ENCODE peak calls at places on chromosomes 12 and 14, in eight cellular contexts. M, J, E, N, Z, K, Y and F are unnamed samples.

GRCh38 chr14:99654235-99655000 is 9.5 kb downstream of the HHIPL1 start:
- DNase-seq in M (peak; percentile 48), J (no peak), E (no peak), N (peak; percentile 71), Z (no peak), K (no peak), Y (peak; percentile 31), F (no peak)

GRCh38 chr12:100539209-100539608 is 34.3 kb upstream of the GAS2L3 start:
- DNase-seq in M (no peak), J (peak; percentile 13), E (no peak), N (no peak), Z (peak; percentile 57), K (peak; percentile 65), Y (no peak), F (no peak)

GRCh38 chr14:91047174-91047753 is 13.2 kb downstream of the RPS6KA5 start:
- DNase-seq in M (no peak), J (no peak), E (no peak), N (no peak), Z (no peak), K (no peak), Y (no peak), F (no peak)

GRCh38 chr12:108635201-108635996 is 1.7 kb upstream of the SELPLG start:
- DNase-seq in M (no peak), J (no peak), E (peak; percentile 56), N (no peak), Z (no peak), K (no peak), Y (no peak), F (peak; percentile 57)

GRCh38 chr12:14936224-14936861 is 2.0 kb downstream of the ERP27 start:
- DNase-seq in M (no peak), J (no peak), E (no peak), N (no peak), Z (no peak), K (no peak), Y (no peak), F (no peak)

GRCh38 chr14:89618821-89619551 is 202.0 kb upstream of the FOXN3 start:
- DNase-seq in M (peak; percentile 58), J (no peak), E (peak; percentile 50), N (peak; percentile 77), Z (peak; percentile 71), K (peak; percentile 58), Y (peak; percentile 37), F (peak; percentile 91)

GRCh38 chr12:53696285-53696654 is 20.4 kb upstream of the ATP5MC2 start:
- DNase-seq in M (peak; percentile 37), J (peak; percentile 94), E (no peak), N (peak; percentile 86), Z (peak; percentile 84), K (peak; percentile 92), Y (peak; percentile 54), F (no peak)

GRCh38 chr12:88206636-88207035 is 64.5 kb downstream of the TMTC3 start:
- DNase-seq in M (peak; percentile 24), J (no peak), E (no peak), N (no peak), Z (no peak), K (no peak), Y (peak; percentile 60), F (no peak)

GRCh38 chr12:11709513-11709912 is 60.0 kb downstream of the ETV6 start:
- DNase-seq in M (no peak), J (no peak), E (no peak), N (no peak), Z (no peak), K (no peak), Y (no peak), F (no peak)

GRCh38 chr12:11712491-11712890 is 63.0 kb downstream of the ETV6 start:
- DNase-seq in M (no peak), J (no peak), E (no peak), N (no peak), Z (no peak), K (no peak), Y (no peak), F (no peak)

GRCh38 chr12:11710906-11711305 is 61.4 kb downstream of the ETV6 start:
- DNase-seq in M (no peak), J (no peak), E (no peak), N (no peak), Z (no peak), K (no peak), Y (no peak), F (no peak)

GRCh38 chr12:11711675-11712327 is 62.3 kb downstream of the ETV6 start:
- DNase-seq in M (no peak), J (no peak), E (no peak), N (no peak), Z (no peak), K (no peak), Y (peak; percentile 74), F (no peak)

DNA sequence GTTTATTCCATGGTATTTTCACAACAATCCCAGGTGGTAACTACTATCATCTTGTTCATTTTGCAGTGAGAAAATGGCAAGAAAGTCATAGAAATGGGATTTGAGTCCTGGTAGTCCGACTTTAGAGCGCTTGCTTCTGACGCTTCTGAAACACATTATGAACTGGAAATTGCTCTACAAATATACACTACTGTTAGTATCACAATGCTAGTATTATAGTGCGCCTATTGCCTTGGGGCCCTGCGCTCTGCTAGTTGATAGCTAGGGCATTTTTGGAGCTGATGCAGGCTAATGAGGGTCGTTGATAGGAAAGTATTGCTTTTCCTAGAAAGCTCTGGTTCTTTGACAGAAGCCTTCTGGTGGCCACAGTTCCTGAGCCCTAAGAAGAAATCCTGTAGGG is 61.0 kb downstream of the ETV6 start:
- DNase-seq in M (no peak), J (no peak), E (no peak), N (no peak), Z (no peak), K (no peak), Y (no peak), F (no peak)
- H3K4me1 ChIP-seq in M (no peaks in the 10 kb centered on the region), J (no peaks in the 10 kb centered on the region), E (no peaks in the 10 kb centered on the region), N (peaks cover 40% of the 10 kb centered on the region), Z (no peaks in the 10 kb centered on the region), K (peaks cover 5% of the 10 kb centered on the region), Y (peaks cover 19% of the 10 kb centered on the region), F (peaks cover 14% of the 10 kb centered on the region)

DNA sequence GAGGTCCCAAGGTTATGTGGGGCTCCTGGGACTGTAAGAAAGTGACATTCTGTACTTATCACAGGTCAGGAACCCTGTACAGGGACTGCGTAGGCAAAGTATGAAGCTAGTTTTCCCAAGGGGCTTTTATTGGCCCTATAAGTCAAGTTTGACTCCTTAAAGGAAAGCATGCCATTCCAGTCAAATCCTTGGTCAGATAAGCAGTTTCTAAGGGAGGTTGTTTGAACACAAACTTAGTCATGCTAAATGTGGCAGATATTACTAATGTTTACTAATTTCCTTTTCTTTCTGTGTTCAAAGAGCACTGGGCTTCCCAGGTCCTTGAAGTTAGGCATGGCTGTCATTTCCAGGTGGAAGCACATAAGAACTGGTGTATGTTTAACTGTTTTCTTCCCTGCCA is 472.4 kb downstream of the ATP23 start:
- DNase-seq in M (no peak), J (no peak), E (no peak), N (no peak), Z (no peak), K (peak; percentile 93), Y (no peak), F (no peak)
- H3K4me3 ChIP-seq in M (no peak overlapping the region), J (no peak overlapping the region), E (no peak overlapping the region), N (no peak overlapping the region), Z (no peak overlapping the region), K (peak overlapping the region; percentile 56), Y (no peak overlapping the region), F (no peak overlapping the region)

DNA sequence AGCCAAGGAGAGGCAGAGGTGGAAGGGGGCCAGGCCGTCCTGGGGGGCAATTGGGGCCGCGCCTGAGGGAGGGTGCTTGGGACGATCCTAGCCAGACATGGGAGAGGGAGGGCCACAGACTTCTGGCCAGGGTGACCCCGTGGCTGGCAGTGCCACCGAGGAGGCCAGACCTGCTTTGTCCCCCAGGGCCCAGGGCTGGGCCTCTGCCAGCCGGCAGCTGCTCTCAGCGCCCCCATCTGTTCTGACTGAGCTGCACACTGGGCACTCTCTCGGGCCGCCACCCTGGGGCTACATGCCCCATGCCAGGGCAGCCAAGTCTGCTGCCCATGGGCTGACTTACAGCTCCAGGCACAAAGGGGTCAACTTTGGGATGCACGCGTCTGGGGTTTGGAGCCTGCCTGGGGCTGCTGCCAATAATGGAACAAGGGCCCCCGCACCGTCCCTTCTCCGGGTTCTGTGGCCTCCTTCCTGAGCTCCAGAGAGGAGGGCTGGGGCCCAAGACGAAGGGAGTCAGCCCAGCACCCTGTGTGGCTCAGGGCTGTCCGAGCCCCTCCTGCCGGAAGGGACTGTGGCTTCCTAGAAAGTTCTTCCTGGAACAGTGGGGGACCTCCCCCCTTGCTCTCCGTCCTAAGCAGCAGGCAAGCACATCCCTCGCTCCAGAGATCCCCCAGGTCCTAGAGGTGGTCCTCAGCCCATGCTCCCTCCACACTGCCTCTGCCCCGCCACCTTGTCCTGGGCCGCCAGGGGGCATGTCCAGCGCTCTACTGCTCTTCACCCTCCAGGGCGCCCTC is 1.1 kb downstream of the ADSS1 start:
- DNase-seq in M (peak; percentile 58), J (no peak), E (no peak), N (peak; percentile 45), Z (no peak), K (peak; percentile 32), Y (no peak), F (peak; percentile 76)
- H3K4me1 ChIP-seq in M (peaks cover 7% of the 10 kb centered on the region), J (peaks cover 7% of the 10 kb centered on the region), E (peaks cover 6% of the 10 kb centered on the region), N (peaks cover 53% of the 10 kb centered on the region), Z (peaks cover 16% of the 10 kb centered on the region), K (peaks cover 7% of the 10 kb centered on the region), Y (peaks cover 35% of the 10 kb centered on the region), F (no peaks in the 10 kb centered on the region)

GRCh38 chr14:60720962-60721330 is 3.2 kb downstream of the SIX4 start:
- DNase-seq in M (no peak), J (no peak), E (no peak), N (no peak), Z (no peak), K (no peak), Y (no peak), F (no peak)

GRCh38 chr14:60722163-60722835 is 1.9 kb downstream of the SIX4 start:
- DNase-seq in M (peak; percentile 29), J (no peak), E (no peak), N (peak; percentile 40), Z (peak; percentile 72), K (peak; percentile 83), Y (no peak), F (peak; percentile 49)

GRCh38 chr14:60722836-60723217 is 1.3 kb downstream of the SIX4 start:
- DNase-seq in M (no peak), J (no peak), E (no peak), N (no peak), Z (peak; percentile 50), K (no peak), Y (no peak), F (peak; percentile 72)

GRCh38 chr14:60720391-60720790 is 3.8 kb downstream of the SIX4 start:
- DNase-seq in M (no peak), J (no peak), E (no peak), N (no peak), Z (no peak), K (no peak), Y (no peak), F (no peak)

DNA sequence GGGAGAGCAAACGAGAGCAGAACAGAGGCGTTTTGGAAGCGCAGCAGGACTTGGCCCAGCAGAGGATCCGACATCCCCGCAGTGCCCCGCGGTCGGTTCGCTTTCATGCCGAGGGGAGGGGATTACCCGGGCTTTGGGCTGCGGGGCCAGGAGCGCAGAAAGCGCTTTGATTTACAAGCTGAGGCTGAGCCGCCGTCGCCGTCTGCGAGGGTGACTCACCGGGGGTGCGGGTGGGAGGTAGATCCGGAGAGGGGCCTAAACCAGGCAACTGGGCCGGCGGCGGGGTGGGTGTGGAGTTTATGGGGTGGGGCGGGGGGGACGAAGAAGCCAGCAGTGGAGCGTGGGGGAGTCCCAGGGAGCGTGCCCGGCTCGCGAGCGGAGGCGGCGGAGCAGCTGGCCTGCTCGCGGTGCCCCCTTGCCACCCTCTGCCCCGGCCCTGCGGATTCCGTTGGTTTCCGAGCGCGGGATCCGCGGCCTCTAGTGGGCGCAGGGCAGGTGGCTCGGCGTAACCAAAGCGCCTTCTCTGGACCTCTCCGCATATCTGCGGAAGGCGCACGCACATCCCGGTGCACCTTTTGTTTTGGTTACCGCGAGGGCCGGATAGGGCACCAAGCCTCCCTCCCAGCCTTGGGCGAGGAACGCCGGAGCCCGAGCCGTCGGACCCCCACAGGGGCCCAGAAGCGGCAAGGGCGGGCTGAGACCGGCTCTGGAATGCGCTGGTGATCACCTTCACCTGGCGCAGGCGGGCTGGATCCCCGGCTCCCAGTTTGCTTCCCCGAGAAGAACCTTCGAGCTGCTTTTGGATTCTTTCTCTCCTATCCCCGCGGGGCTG is 2.6 kb downstream of the SIX4 start:
- DNase-seq in M (peak; percentile 30), J (no peak), E (peak; percentile 40), N (peak; percentile 44), Z (peak; percentile 47), K (peak; percentile 85), Y (no peak), F (peak; percentile 88)
- H3K4me3 ChIP-seq in M (peak overlapping the region; percentile 71), J (peak overlapping the region; percentile 88), E (peak overlapping the region; percentile 50), N (peak overlapping the region; percentile 90), Z (peak overlapping the region; percentile 90), K (peak overlapping the region; percentile 86), Y (peak overlapping the region; percentile 58), F (peak overlapping the region; percentile 74)